ENCODE peak calls at places on chromosomes 12 and 14, in five cellular contexts. Q, L, G, K and N are unnamed samples.

GRCh38 chr14:104237651-104238423 is 99.5 kb downstream of the KIF26A start:
- DNase-seq in Q (no peak), L (no peak), G (no peak), K (no peak), N (peak)

GRCh38 chr12:106300761-106301160 is 1.8 kb upstream of the TCP11L2 start:
- DNase-seq in Q (no peak), L (peak), G (no peak), K (peak), N (no peak)

GRCh38 chr14:54606631-54607133 is 39.8 kb downstream of the SAMD4A start:
- DNase-seq in Q (no peak), L (no peak), G (no peak), K (peak), N (no peak)

GRCh38 chr14:64232095-64232830 is 61.9 kb downstream of the ESR2 start:
- DNase-seq in Q (no peak), L (no peak), G (no peak), K (peak), N (no peak)

GRCh38 chr14:74763803-74764531 is 851 bp downstream of the YLPM1 start:
- DNase-seq in Q (no peak), L (peak), G (no peak), K (peak), N (peak)

GRCh38 chr12:53287741-53288216 is 7.6 kb upstream of the PFDN5 start:
- DNase-seq in Q (peak), L (peak), G (no peak), K (peak), N (peak)

GRCh38 chr12:25130741-25131188 is 64.2 kb downstream of the DNAI7 start:
- DNase-seq in Q (peak), L (no peak), G (no peak), K (peak), N (no peak)

GRCh38 chr14:63996575-63997220 is 143.9 kb downstream of the SYNE2 start:
- DNase-seq in Q (no peak), L (no peak), G (no peak), K (no peak), N (no peak)

GRCh38 chr14:21136024-21136423 is 19.8 kb downstream of the OR5AU1 start:
- DNase-seq in Q (peak), L (no peak), G (no peak), K (peak), N (no peak)

GRCh38 chr14:23663127-23663526 is 27.0 kb downstream of the DHRS2 start:
- DNase-seq in Q (no peak), L (no peak), G (no peak), K (no peak), N (no peak)

GRCh38 chr14:85622106-85622505 is 92.2 kb downstream of the FLRT2 start:
- DNase-seq in Q (no peak), L (no peak), G (no peak), K (no peak), N (no peak)

GRCh38 chr12:50764861-50765324 is 992 bp downstream of the ATF1 start:
- DNase-seq in Q (no peak), L (peak), G (no peak), K (peak), N (no peak)

GRCh38 chr12:50859621-50860020 is 16.9 kb downstream of the TMPRSS12 start:
- DNase-seq in Q (no peak), L (no peak), G (no peak), K (no peak), N (no peak)

GRCh38 chr14:33938131-33938949 is 12.5 kb downstream of the EGLN3 start:
- DNase-seq in Q (no peak), L (peak), G (no peak), K (peak), N (peak)

GRCh38 chr14:30214456-30215090 is 286.9 kb upstream of the PRKD1 start:
- DNase-seq in Q (peak), L (peak), G (no peak), K (peak), N (no peak)

GRCh38 chr12:57712671-57713070 is 18.7 kb downstream of the OS9 start:
- DNase-seq in Q (no peak), L (no peak), G (no peak), K (no peak), N (no peak)

GRCh38 chr12:120131116-120131515 is 14.6 kb upstream of the RAB35 start:
- DNase-seq in Q (no peak), L (no peak), G (no peak), K (no peak), N (no peak)

GRCh38 chr14:69842671-69843407 is 36.4 kb upstream of the SMOC1 start:
- DNase-seq in Q (peak), L (no peak), G (no peak), K (no peak), N (no peak)

GRCh38 chr12:90058721-90059120 is 350.1 kb upstream of the ATP2B1 start:
- DNase-seq in Q (no peak), L (no peak), G (no peak), K (peak), N (no peak)

GRCh38 chr12:34126239-34126641 is 103.9 kb downstream of the ALG10 start:
- DNase-seq in Q (no peak), L (no peak), G (no peak), K (no peak), N (no peak)

GRCh38 chr12:96015672-96016071 is 19.5 kb upstream of the HAL start:
- DNase-seq in Q (no peak), L (peak), G (no peak), K (peak), N (peak)

GRCh38 chr12:84842406-84843013 is 70.1 kb downstream of the SLC6A15 start:
- DNase-seq in Q (peak), L (peak), G (no peak), K (peak), N (no peak)

GRCh38 chr14:67385120-67385519 is 25.0 kb downstream of the EIF2S1 start:
- DNase-seq in Q (no peak), L (no peak), G (no peak), K (no peak), N (no peak)

GRCh38 chr12:18629916-18630315 is 107.9 kb downstream of the PLCZ1 start:
- DNase-seq in Q (no peak), L (no peak), G (no peak), K (no peak), N (no peak)

DNA sequence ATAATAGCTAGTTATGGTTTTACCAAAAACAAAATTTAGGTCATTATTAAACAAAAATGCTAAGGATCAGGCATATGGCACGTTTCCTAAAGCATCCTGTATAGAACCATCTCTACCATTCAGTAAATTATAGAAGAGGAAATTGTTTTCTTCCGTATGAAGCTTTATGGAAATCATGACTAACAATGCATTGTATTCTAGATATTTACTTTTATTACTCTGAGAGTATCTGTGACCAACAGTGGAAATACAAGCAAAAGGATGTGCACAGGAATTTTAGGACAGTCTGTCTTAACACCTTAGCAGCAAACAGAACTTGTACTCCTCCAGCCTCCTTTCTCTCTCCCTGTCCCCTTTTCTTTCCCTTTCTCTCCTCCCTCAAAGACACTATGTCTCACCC is 7.1 kb downstream of the DENND5B start:
- DNase-seq in Q (no peak), L (no peak), G (no peak), K (no peak), N (no peak)
- H3K4ac ChIP-seq in Q (no peak), L (no peak), G (no peak), K (no peak), N (no peak)

DNA sequence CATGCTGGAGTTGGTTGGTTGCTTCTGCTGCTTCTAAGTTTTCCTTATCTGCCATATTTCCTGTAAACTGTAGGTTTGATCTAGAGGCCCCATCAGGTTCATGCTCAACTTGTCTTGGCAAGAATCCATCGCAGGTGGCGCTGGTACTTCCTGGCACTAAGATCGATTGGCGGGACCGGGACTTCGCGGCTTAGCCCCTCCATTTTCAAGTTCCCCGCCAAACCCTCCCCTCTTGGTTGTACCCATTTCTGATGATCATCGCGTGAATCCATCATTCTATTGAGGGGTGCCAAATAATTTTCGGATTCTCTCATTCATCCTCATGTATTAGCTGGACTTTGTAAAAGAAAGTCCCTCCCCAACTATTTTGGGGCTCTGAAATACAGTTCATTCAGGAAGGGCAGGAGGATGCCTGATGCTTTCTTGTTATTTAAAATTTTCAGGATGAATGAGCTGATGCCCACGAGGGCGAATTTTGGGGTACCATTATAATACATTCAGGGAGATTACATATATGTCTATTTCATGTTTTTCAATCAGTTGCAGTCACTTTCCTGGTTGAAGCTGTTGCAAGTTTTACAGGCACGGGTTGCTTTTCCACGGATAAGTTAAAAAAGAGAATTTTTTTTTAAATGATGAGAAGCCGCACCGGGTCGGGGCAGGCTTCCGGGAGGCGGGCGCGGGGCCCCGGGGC is 424 bp upstream of the BRI3BP start:
- DNase-seq in Q (peak), L (peak), G (peak), K (peak), N (peak)
- H2BK12ac ChIP-seq in Q (no peak), L (no peak), G (no peak), K (no peak), N (no peak)

DNA sequence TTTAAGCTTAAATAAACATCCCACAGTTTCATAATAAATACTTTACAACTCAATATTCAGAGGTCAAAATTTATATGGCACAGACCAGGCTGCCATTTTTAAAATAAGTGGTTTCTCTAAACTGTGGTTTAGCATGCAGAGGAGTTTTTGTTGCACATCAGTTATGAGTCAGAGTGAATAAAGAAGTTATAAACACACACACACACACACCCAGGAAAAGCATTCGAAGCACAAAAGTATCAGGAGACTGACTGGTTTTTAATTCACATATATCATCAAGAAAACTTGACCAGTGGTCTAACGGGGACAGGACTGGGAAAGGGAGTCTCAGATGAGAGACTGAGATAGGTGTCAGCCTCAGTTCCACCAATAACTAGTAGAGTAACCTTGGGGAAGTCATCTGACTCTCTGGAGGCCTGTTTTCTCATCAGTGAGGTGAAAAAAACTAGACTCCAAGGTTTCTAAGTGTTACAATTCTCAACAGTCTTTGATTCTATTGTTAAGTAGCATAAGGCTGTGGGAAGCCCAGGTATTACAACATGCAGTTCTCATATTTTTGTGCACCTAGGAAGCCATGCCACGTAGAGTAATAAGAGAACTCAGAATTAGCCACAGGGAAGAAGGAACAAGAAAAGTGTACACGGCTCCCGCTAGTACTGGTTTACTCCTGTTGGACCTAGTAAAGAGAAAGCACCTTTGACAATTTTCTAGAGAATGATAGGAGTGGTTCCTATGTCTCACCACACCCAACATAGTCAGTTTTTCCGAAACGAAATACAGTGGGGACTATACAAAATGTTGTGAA is 5.2 kb downstream of the PPTC7 start:
- DNase-seq in Q (no peak), L (peak), G (no peak), K (peak), N (no peak)
- H4K91ac ChIP-seq in Q (no peak), L (no peak), G (no peak), K (no peak), N (no peak)

GRCh38 chr12:98595152-98595988 is 1.9 kb downstream of the SLC25A3 start:
- DNase-seq in Q (no peak), L (no peak), G (no peak), K (peak), N (no peak)
- H3K4ac ChIP-seq in Q (no peak), L (peak), G (no peak), K (no peak), N (no peak)

GRCh38 chr14:96221109-96221650 is 16.5 kb downstream of the BDKRB2 start:
- DNase-seq in Q (no peak), L (no peak), G (no peak), K (no peak), N (no peak)

GRCh38 chr14:96224480-96225096 is 19.9 kb downstream of the BDKRB2 start:
- DNase-seq in Q (no peak), L (peak), G (no peak), K (no peak), N (no peak)

GRCh38 chr14:96217381-96217913 is 12.8 kb downstream of the BDKRB2 start:
- DNase-seq in Q (no peak), L (no peak), G (no peak), K (no peak), N (no peak)

GRCh38 chr14:96225745-96226151 is 21.1 kb downstream of the BDKRB2 start:
- DNase-seq in Q (no peak), L (no peak), G (peak), K (peak), N (peak)

GRCh38 chr14:96221841-96222240 is 17.2 kb downstream of the BDKRB2 start:
- DNase-seq in Q (no peak), L (no peak), G (no peak), K (no peak), N (no peak)
- H2BK12ac ChIP-seq in Q (no peak), L (peak), G (no peak), K (no peak), N (no peak)

GRCh38 chr12:12696562-12697383 is 790 bp upstream of the GPR19 start:
- DNase-seq in Q (peak), L (peak), G (no peak), K (peak), N (peak)
- H4K91ac ChIP-seq in Q (no peak), L (peak), G (peak), K (no peak), N (no peak)

GRCh38 chr12:68808388-68809189 is 612 bp downstream of the MDM2 start:
- DNase-seq in Q (no peak), L (peak), G (peak), K (peak), N (peak)
- H3K4ac ChIP-seq in Q (peak), L (peak), G (peak), K (peak), N (peak)

GRCh38 chr12:59182191-59182590 is 261.9 kb upstream of the LRIG3 start:
- DNase-seq in Q (no peak), L (no peak), G (no peak), K (peak), N (no peak)

GRCh38 chr12:59185291-59185690 is 265.0 kb upstream of the LRIG3 start:
- DNase-seq in Q (no peak), L (no peak), G (no peak), K (no peak), N (no peak)

GRCh38 chr12:59179231-59179630 is 258.9 kb upstream of the LRIG3 start:
- DNase-seq in Q (no peak), L (no peak), G (no peak), K (no peak), N (no peak)

GRCh38 chr12:59182660-59183455 is 262.6 kb upstream of the LRIG3 start:
- DNase-seq in Q (no peak), L (no peak), G (no peak), K (no peak), N (no peak)

GRCh38 chr12:59181378-59181777 is 261.1 kb upstream of the LRIG3 start:
- DNase-seq in Q (no peak), L (no peak), G (no peak), K (no peak), N (no peak)
- H2BK12ac ChIP-seq in Q (no peak), L (no peak), G (no peak), K (no peak), N (no peak)